ENCODE peak calls at places on chromosomes 13 and 19, in nine cellular contexts. F is A549; H is heart right ventricle; Q is right atrium auricular region; V is hepatocyte; T is AG04450; B is CD4-positive, alpha-beta memory T cell; M is tibial nerve; N is tibial artery. I is an unnamed sample. For H3K9me3, the result is how much of the 10 kb centered on the place peaks cover.

GRCh38 chr19:13024126-13024957 is 29.1 kb downstream of the NFIX start:
- DNase-seq in F (no peak), H (no peak), Q (no peak), V (no peak), T (no peak), B (no peak), M (no peak), N (no peak), I (no peak)

GRCh38 chr19:32830231-32831014 is 39.1 kb downstream of the SLC7A9 start:
- DNase-seq in F (no peak), H (no peak), Q (no peak), V (no peak), T (peak), B (no peak), M (no peak), N (no peak), I (no peak)

GRCh38 chr13:70173236-70173959 is 65.1 kb upstream of the KLHL1 start:
- DNase-seq in F (no peak), H (no peak), Q (no peak), V (no peak), T (no peak), B (no peak), M (no peak), N (no peak), I (no peak)

GRCh38 chr13:50130686-50131051 is 115.4 kb downstream of the KCNRG start:
- DNase-seq in F (peak), H (no peak), Q (no peak), V (peak), T (no peak), B (peak), M (no peak), N (peak), I (no peak)

GRCh38 chr19:15283141-15283885 is 49.0 kb downstream of the BRD4 start:
- DNase-seq in F (no peak), H (no peak), Q (peak), V (no peak), T (peak), B (no peak), M (no peak), N (peak), I (no peak)

GRCh38 chr19:2841858-2842574 is 741 bp downstream of the ZNF555 start:
- DNase-seq in F (no peak), H (peak), Q (no peak), V (peak), T (no peak), B (no peak), M (no peak), N (no peak), I (no peak)

GRCh38 chr19:12995596-12996541 is 594 bp downstream of the NFIX start:
- DNase-seq in F (no peak), H (no peak), Q (no peak), V (peak), T (no peak), B (no peak), M (no peak), N (no peak), I (no peak)

GRCh38 chr13:24629320-24629719 is 50.9 kb upstream of the ATP12A start:
- DNase-seq in F (no peak), H (no peak), Q (no peak), V (no peak), T (no peak), B (no peak), M (no peak), N (no peak), I (no peak)

GRCh38 chr19:38727868-38728660 is 16.2 kb downstream of the CAPN12 start:
- DNase-seq in F (no peak), H (no peak), Q (no peak), V (peak), T (no peak), B (no peak), M (no peak), N (no peak), I (peak)

GRCh38 chr13:92483894-92484293 is 742.7 kb upstream of the GPC6 start:
- DNase-seq in F (no peak), H (no peak), Q (no peak), V (no peak), T (no peak), B (no peak), M (no peak), N (no peak), I (no peak)

GRCh38 chr13:33150146-33150545 is 133.9 kb downstream of the KL start:
- DNase-seq in F (no peak), H (no peak), Q (no peak), V (no peak), T (no peak), B (no peak), M (no peak), N (no peak), I (no peak)

GRCh38 chr13:73167046-73167820 is 108.4 kb downstream of the KLF5 start:
- DNase-seq in F (no peak), H (no peak), Q (no peak), V (no peak), T (no peak), B (no peak), M (no peak), N (no peak), I (no peak)

GRCh38 chr13:48801255-48801654 is 147.5 kb downstream of the CYSLTR2 start:
- DNase-seq in F (no peak), H (no peak), Q (no peak), V (no peak), T (peak), B (no peak), M (no peak), N (no peak), I (no peak)

GRCh38 chr19:33374406-33374703 is 846 bp downstream of the CEBPG start:
- DNase-seq in F (no peak), H (no peak), Q (no peak), V (no peak), T (no peak), B (no peak), M (no peak), N (no peak), I (no peak)

GRCh38 chr13:114112826-114113322 is 19.5 kb downstream of the RASA3 start:
- DNase-seq in F (no peak), H (no peak), Q (peak), V (no peak), T (no peak), B (no peak), M (peak), N (no peak), I (no peak)

GRCh38 chr19:33722456-33723239 is 74.0 kb upstream of the KCTD15 start:
- DNase-seq in F (no peak), H (no peak), Q (no peak), V (no peak), T (no peak), B (no peak), M (no peak), N (no peak), I (no peak)

GRCh38 chr19:2097330-2098327 is 914 bp downstream of the IZUMO4 start:
- DNase-seq in F (no peak), H (no peak), Q (no peak), V (no peak), T (no peak), B (no peak), M (no peak), N (no peak), I (peak)

GRCh38 chr13:43522788-43523187 is 264.0 kb downstream of the ENOX1 start:
- DNase-seq in F (no peak), H (no peak), Q (no peak), V (no peak), T (no peak), B (no peak), M (no peak), N (no peak), I (no peak)

GRCh38 chr19:16325671-16326400 is 1.2 kb downstream of the KLF2 start:
- DNase-seq in F (peak), H (peak), Q (no peak), V (peak), T (no peak), B (peak), M (no peak), N (peak), I (peak)

GRCh38 chr13:39095500-39095899 is 57.2 kb downstream of the NHLRC3 start:
- DNase-seq in F (no peak), H (no peak), Q (no peak), V (no peak), T (no peak), B (no peak), M (no peak), N (no peak), I (no peak)

GRCh38 chr13:22091222-22091970 is 420.5 kb downstream of the FGF9 start:
- DNase-seq in F (no peak), H (no peak), Q (no peak), V (peak), T (no peak), B (no peak), M (no peak), N (no peak), I (no peak)

GRCh38 chr19:56315076-56315828 is 613 bp upstream of the ZSCAN5A start:
- DNase-seq in F (peak), H (peak), Q (peak), V (peak), T (peak), B (peak), M (peak), N (peak), I (peak)
- H3K27ac ChIP-seq in F (peak), H (peak), Q (peak), V (peak), T (peak), B (peak), M (peak), N (peak), I (peak)

GRCh38 chr19:10095622-10095947 is 6.9 kb downstream of the ANGPTL6 start:
- DNase-seq in F (no peak), H (no peak), Q (no peak), V (no peak), T (no peak), B (no peak), M (no peak), N (no peak), I (no peak)
- H3K4me3 ChIP-seq in F (peak), H (peak), Q (no peak), V (no peak), T (peak), B (no peak), M (peak), N (peak), I (no peak)

GRCh38 chr13:27919299-27919933 is 384 bp upstream of the PDX1 start:
- DNase-seq in F (peak), H (no peak), Q (no peak), V (no peak), T (no peak), B (no peak), M (no peak), N (no peak), I (no peak)

GRCh38 chr13:27921421-27921960 is 1.7 kb downstream of the PDX1 start:
- DNase-seq in F (no peak), H (no peak), Q (no peak), V (no peak), T (no peak), B (no peak), M (no peak), N (no peak), I (no peak)

GRCh38 chr13:27918918-27919255 is 913 bp upstream of the PDX1 start:
- DNase-seq in F (no peak), H (no peak), Q (no peak), V (no peak), T (no peak), B (no peak), M (no peak), N (no peak), I (no peak)

GRCh38 chr13:27920677-27921420 is 1.0 kb downstream of the PDX1 start:
- DNase-seq in F (peak), H (no peak), Q (no peak), V (no peak), T (no peak), B (no peak), M (no peak), N (no peak), I (no peak)

DNA sequence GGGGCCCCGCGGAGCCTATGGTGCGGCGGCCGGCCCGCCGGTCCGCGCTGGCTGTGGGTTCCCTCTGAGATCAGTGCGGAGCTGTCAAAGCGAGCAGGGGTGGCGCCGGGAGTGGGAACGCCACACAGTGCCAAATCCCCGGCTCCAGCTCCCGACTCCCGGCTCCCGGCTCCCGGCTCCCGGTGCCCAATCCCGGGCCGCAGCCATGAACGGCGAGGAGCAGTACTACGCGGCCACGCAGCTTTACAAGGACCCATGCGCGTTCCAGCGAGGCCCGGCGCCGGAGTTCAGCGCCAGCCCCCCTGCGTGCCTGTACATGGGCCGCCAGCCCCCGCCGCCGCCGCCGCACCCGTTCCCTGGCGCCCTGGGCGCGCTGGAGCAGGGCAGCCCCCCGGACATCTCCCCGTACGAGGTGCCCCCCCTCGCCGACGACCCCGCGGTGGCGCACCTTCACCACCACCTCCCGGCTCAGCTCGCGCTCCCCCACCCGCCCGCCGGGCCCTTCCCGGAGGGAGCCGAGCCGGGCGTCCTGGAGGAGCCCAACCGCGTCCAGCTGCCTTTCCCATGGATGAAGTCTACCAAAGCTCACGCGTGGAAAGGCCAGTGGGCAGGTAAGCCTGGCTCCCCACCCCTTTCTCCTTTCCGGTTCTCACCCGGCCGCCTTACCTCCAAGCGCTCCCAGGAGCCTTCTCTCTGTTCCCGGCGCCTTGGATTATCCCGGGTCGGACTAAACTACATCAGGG is at the start of gene PDX1:
- DNase-seq in F (no peak), H (peak), Q (no peak), V (peak), T (no peak), B (no peak), M (no peak), N (no peak), I (no peak)
- H3K9me3 ChIP-seq in F (under half), H (under half), Q (under half), V (under half), T (under half), B (under half), M (under half), N (under half), I (under half)

DNA sequence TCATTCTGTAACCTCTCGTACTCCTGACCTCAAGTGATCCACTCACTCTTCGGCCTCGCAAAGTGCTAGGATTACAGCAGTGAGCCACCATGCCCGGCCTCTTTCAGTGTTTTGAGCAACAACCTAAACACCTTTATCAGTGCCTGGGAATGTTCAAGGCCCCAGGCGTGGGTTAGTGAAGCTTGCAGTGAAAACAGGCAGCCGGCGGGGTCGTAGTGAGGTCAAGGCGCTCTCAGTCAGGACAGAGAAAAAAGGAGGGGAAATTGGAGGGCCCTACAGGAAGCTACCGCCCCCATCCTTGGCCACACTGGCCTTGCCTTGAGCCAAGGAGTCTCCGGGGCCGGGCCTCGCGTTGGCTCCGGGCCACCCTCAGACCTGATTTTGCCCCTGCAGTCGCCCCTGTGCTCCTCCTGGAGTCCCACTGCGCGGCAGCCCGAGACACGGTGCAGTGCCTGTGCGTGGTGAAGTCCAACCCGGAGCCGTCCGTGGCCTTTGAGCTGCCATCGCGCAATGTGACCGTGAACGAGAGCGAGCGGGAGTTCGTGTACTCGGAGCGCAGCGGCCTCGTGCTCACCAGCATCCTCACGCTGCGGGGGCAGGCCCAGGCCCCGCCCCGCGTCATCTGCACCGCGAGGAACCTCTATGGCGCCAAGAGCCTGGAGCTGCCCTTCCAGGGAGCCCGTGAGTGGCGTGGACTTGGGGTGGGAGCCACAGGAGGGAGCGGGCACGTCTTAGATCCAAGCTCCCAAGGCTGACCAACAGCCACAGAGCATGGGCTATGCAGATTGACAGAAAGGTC is 17.7 kb downstream of the MAG start:
- DNase-seq in F (no peak), H (no peak), Q (no peak), V (peak), T (no peak), B (no peak), M (no peak), N (no peak), I (no peak)
- H3K27ac ChIP-seq in F (no peak), H (no peak), Q (no peak), V (peak), T (no peak), B (no peak), M (peak), N (no peak), I (peak)

DNA sequence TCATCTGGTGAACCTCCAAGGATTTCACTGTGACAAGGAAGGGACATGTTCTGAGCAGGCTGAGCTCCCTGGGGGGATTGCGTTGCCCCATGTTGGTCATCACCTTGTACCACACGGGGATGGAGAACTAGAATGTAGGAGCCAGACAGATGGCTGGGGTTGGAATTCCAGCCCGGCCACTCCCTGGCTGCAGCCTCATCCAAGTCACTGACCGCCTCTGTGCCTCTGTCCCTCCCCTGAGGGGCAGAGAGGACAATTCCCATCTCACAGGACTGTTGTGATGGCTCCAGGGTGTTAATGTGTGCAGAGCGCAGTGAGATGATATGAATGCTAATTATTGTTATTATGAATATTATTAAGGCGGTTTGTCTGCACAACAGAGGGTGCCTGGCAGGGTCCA is 24.1 kb downstream of the ADGRL1 start:
- DNase-seq in F (no peak), H (no peak), Q (no peak), V (no peak), T (no peak), B (no peak), M (no peak), N (no peak), I (no peak)
- H3K4me3 ChIP-seq in F (no peak), H (no peak), Q (no peak), V (no peak), T (no peak), B (no peak), M (no peak), N (no peak), I (no peak)

GRCh38 chr19:23557381-23557780 is 129.6 kb downstream of the ZNF675 start:
- DNase-seq in F (no peak), H (no peak), Q (no peak), V (no peak), T (no peak), B (no peak), M (no peak), N (no peak), I (no peak)

GRCh38 chr19:23560051-23560450 is 127.0 kb downstream of the ZNF675 start:
- DNase-seq in F (no peak), H (no peak), Q (no peak), V (no peak), T (no peak), B (no peak), M (no peak), N (no peak), I (no peak)

GRCh38 chr19:23561341-23561740 is 125.7 kb downstream of the ZNF675 start:
- DNase-seq in F (no peak), H (no peak), Q (no peak), V (no peak), T (no peak), B (no peak), M (no peak), N (no peak), I (no peak)

GRCh38 chr19:23554548-23554947 is 132.5 kb downstream of the ZNF675 start:
- DNase-seq in F (no peak), H (no peak), Q (no peak), V (no peak), T (no peak), B (no peak), M (no peak), N (no peak), I (no peak)

DNA sequence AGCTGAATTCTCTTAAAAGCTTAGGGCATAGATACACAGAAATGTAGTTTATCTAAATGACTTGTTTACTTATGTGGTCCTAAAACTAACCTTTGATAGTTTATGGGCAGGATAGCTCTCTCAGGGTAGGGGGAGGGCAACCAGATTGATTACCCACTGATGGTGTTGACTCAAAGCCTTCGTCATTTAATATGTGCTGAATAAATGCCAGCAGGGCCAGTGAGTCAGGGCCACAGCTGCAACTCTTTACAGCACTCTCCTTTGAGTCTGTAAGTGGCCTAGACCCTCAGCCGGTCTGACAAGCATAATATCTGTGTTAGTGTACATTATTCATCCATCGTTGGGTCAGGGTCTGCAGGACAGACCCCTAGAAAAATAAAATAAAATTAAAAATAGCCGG is 128.5 kb downstream of the ZNF675 start:
- DNase-seq in F (no peak), H (no peak), Q (no peak), V (no peak), T (no peak), B (no peak), M (no peak), N (no peak), I (no peak)
- H3K9me3 ChIP-seq in F (under half), H (half or more), Q (under half), V (under half), T (under half), B (under half), M (under half), N (under half), I (under half)

DNA sequence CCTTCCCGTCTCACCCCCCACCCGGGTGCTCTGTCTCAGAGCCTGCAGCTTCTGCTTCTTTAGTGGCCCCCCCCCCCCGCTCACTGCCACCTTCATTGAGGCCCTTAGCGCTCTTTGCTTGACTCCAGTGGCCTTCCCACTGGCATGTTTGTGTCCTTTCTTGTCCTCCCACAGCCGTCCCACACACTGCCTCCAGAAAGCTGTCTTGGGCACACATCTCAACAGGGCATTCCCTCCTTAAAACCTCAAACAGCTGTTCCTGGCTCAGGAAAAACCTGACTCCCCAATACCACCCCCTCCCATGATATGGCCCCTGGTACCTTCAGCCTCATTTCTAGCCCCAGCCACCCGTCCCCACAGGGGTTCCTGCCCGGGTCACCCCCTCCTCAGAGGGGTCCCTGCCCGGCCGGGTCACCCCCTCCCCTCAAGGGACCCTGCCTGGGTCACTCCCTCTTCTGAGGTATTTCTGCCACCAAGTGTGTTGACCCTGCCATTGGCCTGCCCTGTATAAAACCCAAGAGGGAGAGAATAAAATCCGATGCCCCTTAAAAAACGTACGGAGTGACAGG is 8.9 kb downstream of the B3GLCT start:
- DNase-seq in F (no peak), H (no peak), Q (no peak), V (no peak), T (no peak), B (no peak), M (no peak), N (no peak), I (no peak)
- H3K27ac ChIP-seq in F (no peak), H (peak), Q (peak), V (no peak), T (no peak), B (no peak), M (no peak), N (peak), I (no peak)

GRCh38 chr13:20160346-20161274 is at the start of gene GJA3:
- DNase-seq in F (peak), H (peak), Q (peak), V (peak), T (no peak), B (peak), M (no peak), N (no peak), I (peak)
- H3K4me3 ChIP-seq in F (peak), H (peak), Q (peak), V (peak), T (peak), B (no peak), M (peak), N (peak), I (no peak)

I was measured in CD8-positive, alpha-beta memory T cell.